ENCODE peak calls at places on chromosomes 3 and 15, in seven cellular contexts. One of them, this sample, is unnamed.

GRCh38 chr3:170049146-170050000 is 11.6 kb downstream of the GPR160 start:
- DNase-seq in cardiac muscle cell: no peak
- DNase-seq in SK-N-MC: no peak
- DNase-seq in IMR-90: peak
- DNase-seq in fibroblast of lung: peak
- DNase-seq in hepatocyte: no peak
- DNase-seq in uterus: no peak
- DNase-seq in this sample: no peak

GRCh38 chr3:159928071-159928491 is 60.6 kb upstream of the IL12A start:
- DNase-seq in hepatocyte: no peak
- DNase-seq in cardiac muscle cell: peak
- DNase-seq in IMR-90: peak
- DNase-seq in SK-N-MC: no peak
- DNase-seq in uterus: no peak
- DNase-seq in fibroblast of lung: peak
- DNase-seq in this sample: no peak

GRCh38 chr3:129824926-129825541 is 68.5 kb downstream of the TMCC1 start:
- DNase-seq in SK-N-MC: no peak
- DNase-seq in fibroblast of lung: peak
- DNase-seq in IMR-90: peak
- DNase-seq in hepatocyte: peak
- DNase-seq in uterus: no peak
- DNase-seq in cardiac muscle cell: peak
- DNase-seq in this sample: peak

GRCh38 chr3:11588755-11589154 is 55.0 kb downstream of the VGLL4 start:
- DNase-seq in hepatocyte: no peak
- DNase-seq in cardiac muscle cell: no peak
- DNase-seq in fibroblast of lung: no peak
- DNase-seq in uterus: no peak
- DNase-seq in SK-N-MC: no peak
- DNase-seq in IMR-90: no peak
- DNase-seq in this sample: no peak

GRCh38 chr3:98259707-98260106 is 4.3 kb upstream of the OR5H6 start:
- DNase-seq in IMR-90: no peak
- DNase-seq in fibroblast of lung: no peak
- DNase-seq in hepatocyte: no peak
- DNase-seq in cardiac muscle cell: no peak
- DNase-seq in SK-N-MC: no peak
- DNase-seq in uterus: no peak
- DNase-seq in this sample: peak

GRCh38 chr3:196688349-196688748 is 23.7 kb downstream of the CEP19 start:
- DNase-seq in IMR-90: peak
- DNase-seq in cardiac muscle cell: no peak
- DNase-seq in hepatocyte: peak
- DNase-seq in fibroblast of lung: peak
- DNase-seq in SK-N-MC: peak
- DNase-seq in uterus: no peak
- DNase-seq in this sample: no peak

GRCh38 chr15:26083457-26084350 is 220.6 kb upstream of the ATP10A start:
- DNase-seq in uterus: no peak
- DNase-seq in fibroblast of lung: peak
- DNase-seq in IMR-90: no peak
- DNase-seq in SK-N-MC: no peak
- DNase-seq in hepatocyte: no peak
- DNase-seq in cardiac muscle cell: peak
- DNase-seq in this sample: peak

GRCh38 chr3:97957617-97958311 is 14.5 kb downstream of the RIOX2 start:
- DNase-seq in fibroblast of lung: no peak
- DNase-seq in IMR-90: no peak
- DNase-seq in cardiac muscle cell: no peak
- DNase-seq in SK-N-MC: no peak
- DNase-seq in hepatocyte: no peak
- DNase-seq in uterus: no peak
- DNase-seq in this sample: no peak

GRCh38 chr3:171266034-171266805 is 194.0 kb downstream of the TNIK start:
- DNase-seq in fibroblast of lung: peak
- DNase-seq in uterus: no peak
- DNase-seq in IMR-90: peak
- DNase-seq in cardiac muscle cell: no peak
- DNase-seq in SK-N-MC: no peak
- DNase-seq in hepatocyte: no peak
- DNase-seq in this sample: no peak

GRCh38 chr3:120741320-120741719 is 996 bp downstream of the RABL3 start:
- DNase-seq in cardiac muscle cell: no peak
- DNase-seq in SK-N-MC: no peak
- DNase-seq in hepatocyte: no peak
- DNase-seq in uterus: no peak
- DNase-seq in IMR-90: no peak
- DNase-seq in fibroblast of lung: no peak
- DNase-seq in this sample: no peak

GRCh38 chr3:86793786-86794185 is 197.2 kb downstream of the VGLL3 start:
- DNase-seq in cardiac muscle cell: peak
- DNase-seq in fibroblast of lung: peak
- DNase-seq in uterus: no peak
- DNase-seq in SK-N-MC: no peak
- DNase-seq in IMR-90: peak
- DNase-seq in hepatocyte: peak
- DNase-seq in this sample: peak

GRCh38 chr15:90219421-90220141 is 14.2 kb downstream of the CIB1 start:
- DNase-seq in cardiac muscle cell: peak
- DNase-seq in hepatocyte: peak
- DNase-seq in IMR-90: no peak
- DNase-seq in fibroblast of lung: no peak
- DNase-seq in uterus: peak
- DNase-seq in SK-N-MC: no peak
- DNase-seq in this sample: peak

GRCh38 chr3:144237351-144237750 is 265.7 kb downstream of the DIPK2A start:
- DNase-seq in IMR-90: no peak
- DNase-seq in SK-N-MC: no peak
- DNase-seq in hepatocyte: no peak
- DNase-seq in fibroblast of lung: no peak
- DNase-seq in uterus: no peak
- DNase-seq in cardiac muscle cell: no peak
- DNase-seq in this sample: no peak

GRCh38 chr3:71504250-71505036 is 79.1 kb downstream of the FOXP1 start:
- DNase-seq in fibroblast of lung: peak
- DNase-seq in uterus: no peak
- DNase-seq in IMR-90: peak
- DNase-seq in SK-N-MC: no peak
- DNase-seq in hepatocyte: no peak
- DNase-seq in cardiac muscle cell: no peak
- DNase-seq in this sample: no peak

GRCh38 chr15:40050788-40051615 is 12.0 kb upstream of the SRP14 start:
- DNase-seq in uterus: no peak
- DNase-seq in cardiac muscle cell: no peak
- DNase-seq in IMR-90: peak
- DNase-seq in hepatocyte: no peak
- DNase-seq in fibroblast of lung: peak
- DNase-seq in SK-N-MC: no peak
- DNase-seq in this sample: peak

GRCh38 chr3:119676020-119676419 is 1.2 kb downstream of the COX17 start:
- DNase-seq in cardiac muscle cell: no peak
- DNase-seq in hepatocyte: no peak
- DNase-seq in fibroblast of lung: no peak
- DNase-seq in IMR-90: no peak
- DNase-seq in SK-N-MC: no peak
- DNase-seq in uterus: no peak
- DNase-seq in this sample: no peak

GRCh38 chr3:119675188-119675874 is 1.9 kb downstream of the COX17 start:
- DNase-seq in uterus: no peak
- DNase-seq in IMR-90: no peak
- DNase-seq in SK-N-MC: no peak
- DNase-seq in fibroblast of lung: no peak
- DNase-seq in hepatocyte: no peak
- DNase-seq in cardiac muscle cell: no peak
- DNase-seq in this sample: no peak

GRCh38 chr3:119672791-119673190 is 4.4 kb downstream of the COX17 start:
- DNase-seq in hepatocyte: no peak
- DNase-seq in uterus: no peak
- DNase-seq in cardiac muscle cell: peak
- DNase-seq in IMR-90: no peak
- DNase-seq in fibroblast of lung: no peak
- DNase-seq in SK-N-MC: no peak
- DNase-seq in this sample: peak

GRCh38 chr3:119676771-119677640 is at the start of gene COX17:
- DNase-seq in IMR-90: peak
- DNase-seq in SK-N-MC: peak
- DNase-seq in fibroblast of lung: peak
- DNase-seq in uterus: peak
- DNase-seq in hepatocyte: peak
- DNase-seq in cardiac muscle cell: peak
- DNase-seq in this sample: peak

GRCh38 chr3:119673875-119674274 is 3.3 kb downstream of the COX17 start:
- DNase-seq in fibroblast of lung: no peak
- DNase-seq in uterus: no peak
- DNase-seq in hepatocyte: no peak
- DNase-seq in SK-N-MC: no peak
- DNase-seq in IMR-90: no peak
- DNase-seq in cardiac muscle cell: no peak
- DNase-seq in this sample: no peak
- H3K4me3 ChIP-seq in fibroblast of lung: no peak
- H3K4me3 ChIP-seq in uterus: no peak
- H3K4me3 ChIP-seq in hepatocyte: no peak
- H3K4me3 ChIP-seq in SK-N-MC: no peak
- H3K4me3 ChIP-seq in IMR-90: no peak
- H3K4me3 ChIP-seq in cardiac muscle cell: no peak
- H3K4me3 ChIP-seq in this sample: no peak

GRCh38 chr3:13016726-13017255 is 56.4 kb downstream of the IQSEC1 start:
- DNase-seq in cardiac muscle cell: no peak
- DNase-seq in SK-N-MC: no peak
- DNase-seq in hepatocyte: no peak
- DNase-seq in IMR-90: no peak
- DNase-seq in uterus: no peak
- DNase-seq in fibroblast of lung: no peak
- DNase-seq in this sample: no peak

GRCh38 chr3:13019243-13019701 is 54.0 kb downstream of the IQSEC1 start:
- DNase-seq in fibroblast of lung: peak
- DNase-seq in IMR-90: peak
- DNase-seq in uterus: peak
- DNase-seq in hepatocyte: peak
- DNase-seq in SK-N-MC: no peak
- DNase-seq in cardiac muscle cell: peak
- DNase-seq in this sample: peak

GRCh38 chr3:13017361-13018038 is 55.7 kb downstream of the IQSEC1 start:
- DNase-seq in hepatocyte: no peak
- DNase-seq in SK-N-MC: no peak
- DNase-seq in uterus: no peak
- DNase-seq in cardiac muscle cell: no peak
- DNase-seq in IMR-90: no peak
- DNase-seq in fibroblast of lung: no peak
- DNase-seq in this sample: no peak

GRCh38 chr3:13018561-13019242 is 54.5 kb downstream of the IQSEC1 start:
- DNase-seq in IMR-90: no peak
- DNase-seq in uterus: no peak
- DNase-seq in SK-N-MC: no peak
- DNase-seq in fibroblast of lung: no peak
- DNase-seq in cardiac muscle cell: no peak
- DNase-seq in hepatocyte: no peak
- DNase-seq in this sample: no peak

GRCh38 chr3:13018039-13018431 is 55.2 kb downstream of the IQSEC1 start:
- DNase-seq in uterus: no peak
- DNase-seq in fibroblast of lung: no peak
- DNase-seq in hepatocyte: no peak
- DNase-seq in SK-N-MC: no peak
- DNase-seq in cardiac muscle cell: no peak
- DNase-seq in IMR-90: no peak
- DNase-seq in this sample: peak
- H3K27ac ChIP-seq in uterus: no peak
- H3K27ac ChIP-seq in fibroblast of lung: no peak
- H3K27ac ChIP-seq in hepatocyte: no peak
- H3K27ac ChIP-seq in SK-N-MC: no peak
- H3K27ac ChIP-seq in cardiac muscle cell: no peak
- H3K27ac ChIP-seq in IMR-90: no peak
- H3K27ac ChIP-seq in this sample: no peak

DNA sequence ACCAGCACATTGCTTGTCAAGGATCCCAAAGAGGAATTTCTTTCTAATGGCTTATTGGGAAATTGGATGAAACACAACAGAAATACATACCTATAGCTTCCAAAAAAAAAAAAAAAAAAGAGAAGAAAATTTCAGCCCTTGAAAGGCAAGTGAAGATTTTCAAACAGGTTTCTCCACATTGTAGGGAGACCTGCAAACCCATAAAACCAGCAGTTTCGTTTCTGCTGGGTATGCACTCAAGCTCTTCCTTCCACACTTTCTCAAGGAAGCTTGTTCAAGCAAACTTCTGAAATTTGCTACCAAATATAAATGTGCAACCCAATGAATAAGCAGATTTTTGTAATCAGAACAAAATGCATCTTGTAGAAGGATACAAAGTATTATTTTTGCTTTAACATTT is 15.9 kb upstream of the SH3BP5 start:
- DNase-seq in fibroblast of lung: no peak
- DNase-seq in hepatocyte: no peak
- DNase-seq in SK-N-MC: no peak
- DNase-seq in uterus: no peak
- DNase-seq in IMR-90: no peak
- DNase-seq in cardiac muscle cell: no peak
- DNase-seq in this sample: no peak
- H3K4me3 ChIP-seq in fibroblast of lung: no peak
- H3K4me3 ChIP-seq in hepatocyte: no peak
- H3K4me3 ChIP-seq in SK-N-MC: no peak
- H3K4me3 ChIP-seq in uterus: no peak
- H3K4me3 ChIP-seq in IMR-90: no peak
- H3K4me3 ChIP-seq in cardiac muscle cell: no peak
- H3K4me3 ChIP-seq in this sample: no peak

GRCh38 chr3:134236505-134236904 is 14.2 kb downstream of the RYK start:
- DNase-seq in SK-N-MC: no peak
- DNase-seq in fibroblast of lung: no peak
- DNase-seq in uterus: no peak
- DNase-seq in hepatocyte: no peak
- DNase-seq in cardiac muscle cell: no peak
- DNase-seq in IMR-90: no peak
- DNase-seq in this sample: no peak

GRCh38 chr3:134232976-134233375 is 17.7 kb downstream of the RYK start:
- DNase-seq in IMR-90: no peak
- DNase-seq in cardiac muscle cell: no peak
- DNase-seq in hepatocyte: no peak
- DNase-seq in uterus: no peak
- DNase-seq in SK-N-MC: no peak
- DNase-seq in fibroblast of lung: no peak
- DNase-seq in this sample: no peak

GRCh38 chr3:134232146-134232545 is 18.5 kb downstream of the RYK start:
- DNase-seq in fibroblast of lung: peak
- DNase-seq in IMR-90: peak
- DNase-seq in uterus: no peak
- DNase-seq in cardiac muscle cell: no peak
- DNase-seq in hepatocyte: no peak
- DNase-seq in SK-N-MC: no peak
- DNase-seq in this sample: no peak

GRCh38 chr3:134237454-134238145 is 13.1 kb downstream of the RYK start:
- DNase-seq in SK-N-MC: no peak
- DNase-seq in IMR-90: no peak
- DNase-seq in fibroblast of lung: no peak
- DNase-seq in uterus: no peak
- DNase-seq in hepatocyte: no peak
- DNase-seq in cardiac muscle cell: no peak
- DNase-seq in this sample: no peak

DNA sequence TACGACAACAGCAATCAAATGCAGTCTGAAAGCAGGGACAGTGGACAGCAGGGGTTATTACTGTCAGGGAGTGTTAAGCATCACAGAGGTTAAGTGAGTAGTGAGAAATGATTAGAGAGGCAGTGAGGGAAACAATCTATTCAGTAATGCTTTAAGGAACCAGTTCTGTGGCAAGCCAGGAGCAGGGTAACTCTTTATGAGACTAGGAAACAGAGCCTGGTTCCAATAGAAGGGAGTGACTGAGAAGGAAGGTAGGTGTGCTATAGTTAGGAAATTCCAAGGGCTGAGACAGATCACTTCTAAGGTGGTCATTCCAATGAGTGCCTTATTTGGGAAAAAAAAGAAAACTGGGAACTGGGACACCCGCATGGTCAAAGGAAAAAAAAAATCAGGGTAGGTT is 15.0 kb downstream of the RYK start:
- DNase-seq in SK-N-MC: no peak
- DNase-seq in uterus: no peak
- DNase-seq in cardiac muscle cell: no peak
- DNase-seq in hepatocyte: no peak
- DNase-seq in IMR-90: no peak
- DNase-seq in fibroblast of lung: no peak
- DNase-seq in this sample: peak
- H3K27ac ChIP-seq in SK-N-MC: no peak
- H3K27ac ChIP-seq in uterus: peak
- H3K27ac ChIP-seq in cardiac muscle cell: peak
- H3K27ac ChIP-seq in hepatocyte: peak
- H3K27ac ChIP-seq in IMR-90: no peak
- H3K27ac ChIP-seq in fibroblast of lung: no peak
- H3K27ac ChIP-seq in this sample: no peak